ENCODE peak calls at places on chromosomes 2 and 18, in eight cellular contexts. One of them, this sample, is unnamed. For H3K4me1, the result is how much of the 10 kb centered on the place peaks cover.

GRCh38 chr2:219461061-219461514 is 26.4 kb downstream of the SPEG start:
- DNase-seq in body of pancreas: no peak
- DNase-seq in left lung: no peak
- DNase-seq in spleen: no peak
- DNase-seq in CD8-positive, alpha-beta T cell: no peak
- DNase-seq in A549: no peak
- DNase-seq in aorta: peak
- DNase-seq in small intestine: no peak
- DNase-seq in this sample: no peak

GRCh38 chr2:27705851-27706622 is 42.3 kb downstream of the SLC4A1AP start:
- DNase-seq in body of pancreas: peak
- DNase-seq in spleen: no peak
- DNase-seq in left lung: peak
- DNase-seq in aorta: peak
- DNase-seq in CD8-positive, alpha-beta T cell: no peak
- DNase-seq in A549: peak
- DNase-seq in small intestine: peak
- DNase-seq in this sample: peak

GRCh38 chr2:158953926-158954763 is 14.3 kb upstream of the TANC1 start:
- DNase-seq in CD8-positive, alpha-beta T cell: no peak
- DNase-seq in A549: peak
- DNase-seq in left lung: peak
- DNase-seq in body of pancreas: peak
- DNase-seq in aorta: peak
- DNase-seq in small intestine: peak
- DNase-seq in spleen: no peak
- DNase-seq in this sample: peak

GRCh38 chr2:131520526-131520925 is 7.2 kb upstream of the CCDC74A start:
- DNase-seq in A549: no peak
- DNase-seq in aorta: no peak
- DNase-seq in small intestine: no peak
- DNase-seq in body of pancreas: no peak
- DNase-seq in spleen: peak
- DNase-seq in CD8-positive, alpha-beta T cell: no peak
- DNase-seq in left lung: no peak
- DNase-seq in this sample: no peak

GRCh38 chr18:48410095-48410920 is 1.1 kb upstream of the ZBTB7C start:
- DNase-seq in body of pancreas: peak
- DNase-seq in left lung: peak
- DNase-seq in A549: peak
- DNase-seq in small intestine: peak
- DNase-seq in spleen: peak
- DNase-seq in aorta: peak
- DNase-seq in CD8-positive, alpha-beta T cell: peak
- DNase-seq in this sample: peak

GRCh38 chr2:101018934-101019333 is 16.8 kb downstream of the RPL31 start:
- DNase-seq in CD8-positive, alpha-beta T cell: no peak
- DNase-seq in A549: no peak
- DNase-seq in spleen: no peak
- DNase-seq in aorta: no peak
- DNase-seq in body of pancreas: no peak
- DNase-seq in left lung: no peak
- DNase-seq in small intestine: no peak
- DNase-seq in this sample: no peak

GRCh38 chr18:66510357-66511027 is 93.4 kb downstream of the CDH19 start:
- DNase-seq in spleen: no peak
- DNase-seq in body of pancreas: no peak
- DNase-seq in CD8-positive, alpha-beta T cell: no peak
- DNase-seq in aorta: no peak
- DNase-seq in A549: no peak
- DNase-seq in small intestine: no peak
- DNase-seq in left lung: no peak
- DNase-seq in this sample: no peak

GRCh38 chr2:112047537-112048235 is 7.4 kb upstream of the TMEM87B start:
- DNase-seq in spleen: no peak
- DNase-seq in CD8-positive, alpha-beta T cell: no peak
- DNase-seq in left lung: no peak
- DNase-seq in aorta: no peak
- DNase-seq in A549: no peak
- DNase-seq in body of pancreas: no peak
- DNase-seq in small intestine: peak
- DNase-seq in this sample: no peak

GRCh38 chr2:81389203-81389602 is 1084.7 kb upstream of the LRRTM1 start:
- DNase-seq in CD8-positive, alpha-beta T cell: no peak
- DNase-seq in A549: no peak
- DNase-seq in left lung: no peak
- DNase-seq in body of pancreas: no peak
- DNase-seq in spleen: no peak
- DNase-seq in aorta: no peak
- DNase-seq in small intestine: no peak
- DNase-seq in this sample: no peak

GRCh38 chr18:50622865-50623393 is 63.0 kb downstream of the MAPK4 start:
- DNase-seq in aorta: no peak
- DNase-seq in spleen: no peak
- DNase-seq in A549: no peak
- DNase-seq in small intestine: no peak
- DNase-seq in body of pancreas: no peak
- DNase-seq in left lung: no peak
- DNase-seq in CD8-positive, alpha-beta T cell: no peak
- DNase-seq in this sample: no peak

GRCh38 chr2:103656558-103656957 is 894.7 kb downstream of the TMEM182 start:
- DNase-seq in body of pancreas: no peak
- DNase-seq in A549: no peak
- DNase-seq in left lung: no peak
- DNase-seq in aorta: no peak
- DNase-seq in spleen: no peak
- DNase-seq in small intestine: no peak
- DNase-seq in CD8-positive, alpha-beta T cell: no peak
- DNase-seq in this sample: no peak

GRCh38 chr2:152543717-152544116 is 173.5 kb downstream of the PRPF40A start:
- DNase-seq in aorta: no peak
- DNase-seq in body of pancreas: no peak
- DNase-seq in A549: no peak
- DNase-seq in CD8-positive, alpha-beta T cell: no peak
- DNase-seq in spleen: no peak
- DNase-seq in small intestine: no peak
- DNase-seq in left lung: no peak
- DNase-seq in this sample: no peak

GRCh38 chr2:152542995-152543481 is 174.2 kb downstream of the PRPF40A start:
- DNase-seq in A549: peak
- DNase-seq in spleen: no peak
- DNase-seq in aorta: no peak
- DNase-seq in body of pancreas: peak
- DNase-seq in CD8-positive, alpha-beta T cell: no peak
- DNase-seq in left lung: no peak
- DNase-seq in small intestine: no peak
- DNase-seq in this sample: no peak

GRCh38 chr2:152544626-152545025 is 172.6 kb downstream of the PRPF40A start:
- DNase-seq in body of pancreas: no peak
- DNase-seq in left lung: no peak
- DNase-seq in spleen: no peak
- DNase-seq in CD8-positive, alpha-beta T cell: no peak
- DNase-seq in aorta: no peak
- DNase-seq in small intestine: no peak
- DNase-seq in A549: no peak
- DNase-seq in this sample: no peak

GRCh38 chr2:152541712-152542111 is 175.5 kb downstream of the PRPF40A start:
- DNase-seq in spleen: no peak
- DNase-seq in A549: no peak
- DNase-seq in CD8-positive, alpha-beta T cell: no peak
- DNase-seq in aorta: no peak
- DNase-seq in left lung: no peak
- DNase-seq in body of pancreas: no peak
- DNase-seq in small intestine: no peak
- DNase-seq in this sample: no peak

DNA sequence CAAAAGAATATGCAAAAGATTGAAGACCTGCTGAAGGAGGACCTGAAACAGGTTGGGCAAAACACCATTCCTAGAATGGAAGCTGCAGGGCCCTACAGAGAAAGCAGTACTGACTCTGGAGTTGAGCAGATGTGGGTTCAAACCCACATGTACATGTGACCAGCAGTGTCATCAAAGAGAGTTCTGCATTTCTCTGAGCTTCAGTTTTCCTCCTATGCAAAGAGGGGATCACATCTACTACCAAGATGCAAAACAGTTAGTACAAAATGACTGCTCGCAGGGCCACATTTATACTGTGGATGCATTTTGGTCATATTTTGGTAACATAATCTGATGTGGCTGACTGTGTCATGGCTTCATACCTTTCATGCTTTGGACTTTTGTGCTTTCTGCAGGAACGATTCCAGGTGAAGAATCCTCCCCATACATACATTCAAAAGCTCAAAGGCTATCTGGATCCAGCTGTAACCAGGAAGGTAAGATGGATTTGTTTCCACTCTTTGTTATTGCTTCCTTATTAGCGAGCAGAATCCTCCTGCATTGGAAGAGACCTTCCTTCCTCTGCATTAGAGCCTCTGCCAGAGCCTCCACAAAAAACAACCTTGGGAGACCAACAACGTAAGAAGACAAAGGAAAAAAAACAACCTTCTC is 174.8 kb downstream of the PRPF40A start:
- DNase-seq in spleen: no peak
- DNase-seq in left lung: no peak
- DNase-seq in body of pancreas: no peak
- DNase-seq in aorta: no peak
- DNase-seq in CD8-positive, alpha-beta T cell: no peak
- DNase-seq in small intestine: peak
- DNase-seq in A549: no peak
- DNase-seq in this sample: no peak
- H3K4me1 ChIP-seq in spleen: under half
- H3K4me1 ChIP-seq in left lung: under half
- H3K4me1 ChIP-seq in body of pancreas: under half
- H3K4me1 ChIP-seq in aorta: under half
- H3K4me1 ChIP-seq in CD8-positive, alpha-beta T cell: under half
- H3K4me1 ChIP-seq in small intestine: under half
- H3K4me1 ChIP-seq in A549: under half
- H3K4me1 ChIP-seq in this sample: under half

DNA sequence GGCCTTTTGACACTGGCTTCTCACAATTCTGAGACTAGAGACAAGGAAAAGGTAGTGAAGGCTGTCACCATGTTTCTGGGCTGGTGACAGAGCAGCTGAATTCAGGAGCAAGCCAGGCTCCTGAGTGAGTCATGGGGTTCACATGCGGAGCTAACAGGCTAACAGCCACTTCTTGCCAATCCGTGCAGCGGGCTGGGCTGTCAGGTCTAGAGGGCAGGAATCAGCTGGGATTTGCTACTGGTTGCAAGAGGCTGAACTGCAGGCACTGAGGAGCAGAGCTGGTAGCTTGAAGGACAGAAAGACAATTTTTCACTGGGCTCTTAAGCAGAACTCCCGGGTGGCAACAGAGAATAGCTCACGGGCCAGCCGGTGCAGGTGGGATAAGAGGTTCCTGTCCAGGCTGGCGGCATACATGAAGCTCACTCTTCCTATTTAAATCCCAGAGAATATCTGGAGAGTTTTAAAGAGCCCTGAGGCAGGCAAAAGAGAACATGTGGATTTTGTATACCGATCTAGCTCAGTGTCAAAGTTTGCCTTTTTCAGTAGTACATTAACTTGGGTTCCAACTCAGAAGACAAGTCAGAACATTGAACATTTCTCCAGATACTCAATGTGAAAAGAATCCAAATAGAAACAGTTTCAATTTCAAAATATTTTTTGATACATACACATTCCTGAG is 1.2 kb downstream of the NCKAP5 start:
- DNase-seq in body of pancreas: peak
- DNase-seq in left lung: peak
- DNase-seq in CD8-positive, alpha-beta T cell: no peak
- DNase-seq in small intestine: peak
- DNase-seq in aorta: no peak
- DNase-seq in spleen: no peak
- DNase-seq in A549: no peak
- DNase-seq in this sample: peak
- H3K4me3 ChIP-seq in body of pancreas: no peak
- H3K4me3 ChIP-seq in left lung: no peak
- H3K4me3 ChIP-seq in CD8-positive, alpha-beta T cell: no peak
- H3K4me3 ChIP-seq in small intestine: no peak
- H3K4me3 ChIP-seq in aorta: no peak
- H3K4me3 ChIP-seq in spleen: no peak
- H3K4me3 ChIP-seq in A549: no peak
- H3K4me3 ChIP-seq in this sample: peak

GRCh38 chr2:120566331-120567035 is 169.2 kb upstream of the GLI2 start:
- DNase-seq in left lung: no peak
- DNase-seq in aorta: peak
- DNase-seq in spleen: no peak
- DNase-seq in CD8-positive, alpha-beta T cell: no peak
- DNase-seq in A549: no peak
- DNase-seq in body of pancreas: peak
- DNase-seq in small intestine: no peak
- DNase-seq in this sample: no peak

GRCh38 chr2:120563616-120564015 is 172.1 kb upstream of the GLI2 start:
- DNase-seq in CD8-positive, alpha-beta T cell: no peak
- DNase-seq in body of pancreas: no peak
- DNase-seq in A549: no peak
- DNase-seq in spleen: no peak
- DNase-seq in left lung: no peak
- DNase-seq in small intestine: peak
- DNase-seq in aorta: no peak
- DNase-seq in this sample: no peak

GRCh38 chr2:120565929-120566328 is 169.7 kb upstream of the GLI2 start:
- DNase-seq in A549: no peak
- DNase-seq in small intestine: no peak
- DNase-seq in spleen: no peak
- DNase-seq in CD8-positive, alpha-beta T cell: no peak
- DNase-seq in aorta: no peak
- DNase-seq in body of pancreas: no peak
- DNase-seq in left lung: no peak
- DNase-seq in this sample: no peak

GRCh38 chr2:120564213-120565094 is 171.2 kb upstream of the GLI2 start:
- DNase-seq in aorta: no peak
- DNase-seq in small intestine: no peak
- DNase-seq in spleen: no peak
- DNase-seq in body of pancreas: no peak
- DNase-seq in A549: no peak
- DNase-seq in CD8-positive, alpha-beta T cell: no peak
- DNase-seq in left lung: no peak
- DNase-seq in this sample: no peak

DNA sequence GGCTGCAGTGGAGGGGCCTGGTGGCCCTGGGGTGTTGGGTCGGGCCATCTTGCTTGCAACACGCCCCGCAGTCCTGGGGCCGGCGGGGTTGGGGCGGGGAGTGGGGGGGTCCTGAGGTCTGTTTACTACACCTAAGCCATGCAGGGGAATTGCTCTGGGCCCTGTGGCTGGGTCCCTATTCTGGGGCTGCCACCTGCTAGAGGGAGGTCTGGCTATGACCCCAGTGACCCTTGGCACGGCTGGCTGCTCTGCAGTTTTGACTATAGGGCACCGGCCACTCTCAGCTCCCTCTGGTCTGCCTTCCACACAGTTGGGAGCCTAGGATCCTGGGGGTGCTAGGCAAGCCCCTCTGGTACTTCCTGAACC is 170.6 kb upstream of the GLI2 start:
- DNase-seq in small intestine: no peak
- DNase-seq in left lung: no peak
- DNase-seq in spleen: no peak
- DNase-seq in A549: no peak
- DNase-seq in body of pancreas: no peak
- DNase-seq in aorta: no peak
- DNase-seq in CD8-positive, alpha-beta T cell: no peak
- DNase-seq in this sample: no peak
- H3K4me1 ChIP-seq in small intestine: under half
- H3K4me1 ChIP-seq in left lung: under half
- H3K4me1 ChIP-seq in spleen: under half
- H3K4me1 ChIP-seq in A549: under half
- H3K4me1 ChIP-seq in body of pancreas: under half
- H3K4me1 ChIP-seq in aorta: under half
- H3K4me1 ChIP-seq in CD8-positive, alpha-beta T cell: under half
- H3K4me1 ChIP-seq in this sample: under half

GRCh38 chr2:64929329-64929728 is 59.9 kb upstream of the SLC1A4 start:
- DNase-seq in CD8-positive, alpha-beta T cell: no peak
- DNase-seq in left lung: no peak
- DNase-seq in A549: no peak
- DNase-seq in spleen: no peak
- DNase-seq in body of pancreas: no peak
- DNase-seq in small intestine: no peak
- DNase-seq in aorta: no peak
- DNase-seq in this sample: no peak
- H3K4me3 ChIP-seq in CD8-positive, alpha-beta T cell: no peak
- H3K4me3 ChIP-seq in left lung: no peak
- H3K4me3 ChIP-seq in A549: no peak
- H3K4me3 ChIP-seq in spleen: no peak
- H3K4me3 ChIP-seq in body of pancreas: no peak
- H3K4me3 ChIP-seq in small intestine: no peak
- H3K4me3 ChIP-seq in aorta: no peak
- H3K4me3 ChIP-seq in this sample: no peak

This sample was measured in lower lobe of right lung.